ENCODE peak calls at places on chromosomes 4 and X, in nine cellular contexts. One of them, this sample, is unnamed. For H3K4me1, the result is how much of the 10 kb centered on the place peaks cover.

GRCh38 chr4:43136752-43137151 is 244.2 kb downstream of the GRXCR1 start:
- DNase-seq in Peyer's patch: no peak
- DNase-seq in ovary: no peak
- DNase-seq in H9: no peak
- DNase-seq in HCT116: no peak
- DNase-seq in mesendoderm: no peak
- DNase-seq in prostate gland: no peak
- DNase-seq in SJSA1: no peak
- DNase-seq in lower lobe of right lung: no peak
- DNase-seq in this sample: no peak

GRCh38 chr4:65798498-65799127 is 128.3 kb upstream of the EPHA5 start:
- DNase-seq in H9: no peak
- DNase-seq in lower lobe of right lung: no peak
- DNase-seq in ovary: no peak
- DNase-seq in prostate gland: no peak
- DNase-seq in Peyer's patch: no peak
- DNase-seq in mesendoderm: peak
- DNase-seq in SJSA1: no peak
- DNase-seq in HCT116: no peak
- DNase-seq in this sample: no peak

GRCh38 chrX:47706575-47706974 is 47.6 kb upstream of the UXT start:
- DNase-seq in ovary: no peak
- DNase-seq in prostate gland: no peak
- DNase-seq in SJSA1: no peak
- DNase-seq in H9: no peak
- DNase-seq in HCT116: no peak
- DNase-seq in lower lobe of right lung: no peak
- DNase-seq in mesendoderm: no peak
- DNase-seq in Peyer's patch: no peak
- DNase-seq in this sample: no peak

GRCh38 chr4:55458611-55459010 is 62.9 kb downstream of the TMEM165 start:
- DNase-seq in SJSA1: no peak
- DNase-seq in ovary: no peak
- DNase-seq in Peyer's patch: no peak
- DNase-seq in mesendoderm: no peak
- DNase-seq in lower lobe of right lung: no peak
- DNase-seq in prostate gland: no peak
- DNase-seq in H9: no peak
- DNase-seq in HCT116: no peak
- DNase-seq in this sample: no peak

GRCh38 chr4:1408418-1408817 is 2.2 kb upstream of the NKX1-1 start:
- DNase-seq in SJSA1: no peak
- DNase-seq in H9: peak
- DNase-seq in prostate gland: peak
- DNase-seq in lower lobe of right lung: peak
- DNase-seq in ovary: no peak
- DNase-seq in Peyer's patch: no peak
- DNase-seq in mesendoderm: no peak
- DNase-seq in HCT116: no peak
- DNase-seq in this sample: peak

GRCh38 chr4:182448281-182449151 is 205.3 kb downstream of the TENM3 start:
- DNase-seq in ovary: peak
- DNase-seq in mesendoderm: peak
- DNase-seq in H9: peak
- DNase-seq in prostate gland: peak
- DNase-seq in SJSA1: peak
- DNase-seq in Peyer's patch: peak
- DNase-seq in lower lobe of right lung: peak
- DNase-seq in HCT116: peak
- DNase-seq in this sample: peak

GRCh38 chr4:176259330-176260090 is 9.5 kb downstream of the ASB5 start:
- DNase-seq in mesendoderm: peak
- DNase-seq in lower lobe of right lung: no peak
- DNase-seq in prostate gland: no peak
- DNase-seq in ovary: no peak
- DNase-seq in Peyer's patch: no peak
- DNase-seq in H9: no peak
- DNase-seq in SJSA1: no peak
- DNase-seq in HCT116: no peak
- DNase-seq in this sample: no peak

GRCh38 chr4:6148506-6149205 is 51.7 kb downstream of the JAKMIP1 start:
- DNase-seq in Peyer's patch: no peak
- DNase-seq in prostate gland: no peak
- DNase-seq in HCT116: no peak
- DNase-seq in ovary: no peak
- DNase-seq in mesendoderm: no peak
- DNase-seq in lower lobe of right lung: no peak
- DNase-seq in H9: no peak
- DNase-seq in SJSA1: no peak
- DNase-seq in this sample: no peak

GRCh38 chrX:155768036-155768769 is 112.9 kb upstream of the VAMP7 start:
- DNase-seq in SJSA1: no peak
- DNase-seq in Peyer's patch: no peak
- DNase-seq in HCT116: no peak
- DNase-seq in mesendoderm: peak
- DNase-seq in prostate gland: no peak
- DNase-seq in H9: no peak
- DNase-seq in ovary: peak
- DNase-seq in lower lobe of right lung: peak
- DNase-seq in this sample: peak

GRCh38 chrX:46573331-46573895 is at the start of gene CHST7:
- DNase-seq in mesendoderm: peak
- DNase-seq in ovary: peak
- DNase-seq in SJSA1: peak
- DNase-seq in HCT116: peak
- DNase-seq in lower lobe of right lung: peak
- DNase-seq in Peyer's patch: peak
- DNase-seq in H9: peak
- DNase-seq in prostate gland: peak
- DNase-seq in this sample: peak

GRCh38 chrX:46574337-46574940 is 874 bp downstream of the CHST7 start:
- DNase-seq in HCT116: no peak
- DNase-seq in mesendoderm: peak
- DNase-seq in lower lobe of right lung: peak
- DNase-seq in H9: peak
- DNase-seq in Peyer's patch: no peak
- DNase-seq in ovary: peak
- DNase-seq in prostate gland: no peak
- DNase-seq in SJSA1: peak
- DNase-seq in this sample: peak

GRCh38 chrX:46572295-46572936 is 1.1 kb upstream of the CHST7 start:
- DNase-seq in SJSA1: no peak
- DNase-seq in prostate gland: no peak
- DNase-seq in H9: no peak
- DNase-seq in HCT116: no peak
- DNase-seq in lower lobe of right lung: no peak
- DNase-seq in ovary: no peak
- DNase-seq in Peyer's patch: no peak
- DNase-seq in mesendoderm: no peak
- DNase-seq in this sample: no peak

GRCh38 chrX:46574941-46575381 is 1.4 kb downstream of the CHST7 start:
- DNase-seq in lower lobe of right lung: peak
- DNase-seq in H9: peak
- DNase-seq in ovary: peak
- DNase-seq in prostate gland: no peak
- DNase-seq in SJSA1: no peak
- DNase-seq in HCT116: no peak
- DNase-seq in Peyer's patch: no peak
- DNase-seq in mesendoderm: no peak
- DNase-seq in this sample: peak

GRCh38 chrX:46573896-46574336 is 351 bp downstream of the CHST7 start:
- DNase-seq in lower lobe of right lung: peak
- DNase-seq in SJSA1: peak
- DNase-seq in Peyer's patch: peak
- DNase-seq in H9: peak
- DNase-seq in ovary: peak
- DNase-seq in HCT116: no peak
- DNase-seq in mesendoderm: peak
- DNase-seq in prostate gland: peak
- DNase-seq in this sample: peak
- H3K27ac ChIP-seq in lower lobe of right lung: peak
- H3K27ac ChIP-seq in SJSA1: no peak
- H3K27ac ChIP-seq in Peyer's patch: peak
- H3K27ac ChIP-seq in H9: no peak
- H3K27ac ChIP-seq in ovary: peak
- H3K27ac ChIP-seq in HCT116: peak
- H3K27ac ChIP-seq in mesendoderm: peak
- H3K27ac ChIP-seq in prostate gland: no peak
- H3K27ac ChIP-seq in this sample: peak

DNA sequence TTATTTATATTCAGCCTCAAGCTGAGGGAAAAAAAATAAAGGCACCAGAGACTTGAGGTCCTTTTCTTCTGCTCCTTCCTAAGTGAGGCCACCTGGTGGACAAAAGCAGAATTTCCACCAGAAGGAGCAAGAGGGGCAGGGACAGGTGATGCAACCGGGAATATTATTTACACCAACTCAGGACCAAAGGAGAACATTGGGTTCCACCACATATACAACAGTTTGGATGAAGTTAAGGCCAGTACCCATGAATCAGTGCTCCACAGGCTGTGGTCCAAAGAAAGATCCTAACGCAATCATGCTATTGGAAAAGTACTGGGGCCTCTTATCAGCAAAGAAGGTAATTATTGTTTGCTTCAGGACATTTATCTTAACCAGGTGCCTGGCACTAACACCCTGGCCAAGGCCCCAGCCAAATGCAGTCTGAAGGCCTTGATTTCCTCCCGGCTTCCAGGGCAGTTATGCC is 57.4 kb downstream of the TSC22D3 start:
- DNase-seq in lower lobe of right lung: peak
- DNase-seq in Peyer's patch: peak
- DNase-seq in SJSA1: peak
- DNase-seq in HCT116: peak
- DNase-seq in ovary: peak
- DNase-seq in mesendoderm: peak
- DNase-seq in H9: peak
- DNase-seq in prostate gland: peak
- DNase-seq in this sample: peak
- H3K4me1 ChIP-seq in lower lobe of right lung: under half
- H3K4me1 ChIP-seq in Peyer's patch: under half
- H3K4me1 ChIP-seq in SJSA1: under half
- H3K4me1 ChIP-seq in HCT116: under half
- H3K4me1 ChIP-seq in ovary: under half
- H3K4me1 ChIP-seq in mesendoderm: under half
- H3K4me1 ChIP-seq in H9: under half
- H3K4me1 ChIP-seq in prostate gland: under half
- H3K4me1 ChIP-seq in this sample: under half

DNA sequence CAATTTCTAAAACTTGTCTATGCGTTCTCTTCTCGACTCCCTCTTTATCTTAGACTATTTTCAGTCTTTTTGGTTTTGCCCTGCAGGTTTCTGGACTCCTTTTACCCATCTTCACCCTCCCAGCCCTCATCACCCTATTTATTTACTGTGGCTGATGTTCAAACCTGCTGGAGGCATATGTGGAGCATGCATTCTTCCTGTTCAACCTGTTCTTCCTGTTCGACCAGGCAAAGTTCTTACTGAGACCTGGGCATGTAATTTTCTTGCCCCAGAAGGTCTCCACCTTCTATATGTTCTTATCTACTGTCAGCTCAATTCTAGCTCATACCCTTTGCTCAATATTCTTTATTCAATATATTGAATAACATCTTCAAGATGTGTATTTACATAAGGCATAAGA is 69.4 kb upstream of the AGA start:
- DNase-seq in H9: no peak
- DNase-seq in ovary: no peak
- DNase-seq in mesendoderm: peak
- DNase-seq in prostate gland: peak
- DNase-seq in Peyer's patch: no peak
- DNase-seq in HCT116: peak
- DNase-seq in SJSA1: no peak
- DNase-seq in lower lobe of right lung: no peak
- DNase-seq in this sample: no peak
- H3K27ac ChIP-seq in H9: no peak
- H3K27ac ChIP-seq in ovary: no peak
- H3K27ac ChIP-seq in mesendoderm: no peak
- H3K27ac ChIP-seq in prostate gland: no peak
- H3K27ac ChIP-seq in Peyer's patch: no peak
- H3K27ac ChIP-seq in HCT116: no peak
- H3K27ac ChIP-seq in SJSA1: no peak
- H3K27ac ChIP-seq in lower lobe of right lung: no peak
- H3K27ac ChIP-seq in this sample: no peak

DNA sequence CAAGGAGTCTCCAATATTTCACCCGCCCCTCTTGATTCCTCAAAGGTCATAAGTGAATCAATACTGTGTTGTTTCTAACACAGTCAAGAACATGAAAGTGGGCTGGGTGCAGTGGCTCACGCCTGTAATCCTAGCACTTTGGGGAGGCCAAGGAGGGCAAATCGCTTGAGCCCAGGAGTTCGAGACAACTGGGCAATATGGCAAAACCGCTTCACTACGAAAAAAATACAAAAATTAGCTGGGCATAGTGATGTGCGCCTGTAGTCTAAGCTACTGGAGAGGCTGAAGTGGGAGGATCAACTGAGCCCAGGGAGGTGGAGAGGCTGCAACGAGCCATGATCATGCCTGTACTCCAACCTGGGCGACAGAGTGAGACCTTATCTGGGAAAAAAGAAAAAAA is 3.4 kb downstream of the ACSL1 start:
- DNase-seq in Peyer's patch: no peak
- DNase-seq in H9: no peak
- DNase-seq in lower lobe of right lung: no peak
- DNase-seq in ovary: no peak
- DNase-seq in HCT116: no peak
- DNase-seq in SJSA1: no peak
- DNase-seq in mesendoderm: no peak
- DNase-seq in prostate gland: no peak
- DNase-seq in this sample: no peak
- H3K4me1 ChIP-seq in Peyer's patch: under half
- H3K4me1 ChIP-seq in H9: under half
- H3K4me1 ChIP-seq in lower lobe of right lung: under half
- H3K4me1 ChIP-seq in ovary: under half
- H3K4me1 ChIP-seq in HCT116: under half
- H3K4me1 ChIP-seq in SJSA1: under half
- H3K4me1 ChIP-seq in mesendoderm: under half
- H3K4me1 ChIP-seq in prostate gland: under half
- H3K4me1 ChIP-seq in this sample: half or more

GRCh38 chrX:45353462-45353861 is 152.8 kb upstream of the DIPK2B start:
- DNase-seq in HCT116: no peak
- DNase-seq in H9: no peak
- DNase-seq in Peyer's patch: no peak
- DNase-seq in prostate gland: no peak
- DNase-seq in mesendoderm: no peak
- DNase-seq in ovary: no peak
- DNase-seq in lower lobe of right lung: no peak
- DNase-seq in SJSA1: no peak
- DNase-seq in this sample: no peak
- H3K27ac ChIP-seq in HCT116: no peak
- H3K27ac ChIP-seq in H9: no peak
- H3K27ac ChIP-seq in Peyer's patch: no peak
- H3K27ac ChIP-seq in prostate gland: no peak
- H3K27ac ChIP-seq in mesendoderm: no peak
- H3K27ac ChIP-seq in ovary: no peak
- H3K27ac ChIP-seq in lower lobe of right lung: no peak
- H3K27ac ChIP-seq in SJSA1: no peak
- H3K27ac ChIP-seq in this sample: no peak